ENCODE peak calls at places on chromosome 16, in ten cellular contexts. T is lung, R is endodermal cell, E is H9, N is foreskin keratinocyte, C is upper lobe of left lung, V is cardiac muscle cell, Z is right atrium auricular region, Y is body of pancreas, S is heart right ventricle. L is an unnamed sample.

GRCh38 chr16:86308514-86308913 is 201.8 kb upstream of the FOXF1 start:
- DNase-seq in T (no peak), R (no peak), E (no peak), N (no peak), C (no peak), V (no peak), Z (no peak), Y (no peak), S (no peak), L (no peak)

GRCh38 chr16:17024514-17024913 is 446.2 kb downstream of the XYLT1 start:
- DNase-seq in T (no peak), R (no peak), E (no peak), N (no peak), C (no peak), V (no peak), Z (no peak), Y (no peak), S (no peak), L (no peak)

GRCh38 chr16:1466968-1467521 is 7.8 kb downstream of the CLCN7 start:
- DNase-seq in T (no peak), R (no peak), E (no peak), N (no peak), C (peak), V (no peak), Z (no peak), Y (no peak), S (peak), L (no peak)

GRCh38 chr16:2773188-2773968 is 3.7 kb downstream of the ELOB start:
- DNase-seq in T (no peak), R (no peak), E (peak), N (peak), C (no peak), V (no peak), Z (no peak), Y (no peak), S (no peak), L (no peak)

GRCh38 chr16:73599870-73600269 is 551.9 kb upstream of the ZFHX3 start:
- DNase-seq in T (no peak), R (no peak), E (no peak), N (no peak), C (no peak), V (no peak), Z (no peak), Y (no peak), S (no peak), L (no peak)

GRCh38 chr16:22250522-22250921 is 44.4 kb downstream of the EEF2K start:
- DNase-seq in T (no peak), R (no peak), E (no peak), N (no peak), C (no peak), V (peak), Z (no peak), Y (no peak), S (no peak), L (no peak)

GRCh38 chr16:81175325-81175891 is 63.1 kb upstream of the BCO1 start:
- DNase-seq in T (no peak), R (no peak), E (no peak), N (peak), C (no peak), V (peak), Z (no peak), Y (no peak), S (no peak), L (no peak)

GRCh38 chr16:49049191-49049590 is 232.4 kb downstream of the CBLN1 start:
- DNase-seq in T (no peak), R (no peak), E (no peak), N (no peak), C (no peak), V (no peak), Z (no peak), Y (no peak), S (no peak), L (no peak)

GRCh38 chr16:2761472-2761871 is 9.0 kb downstream of the SRRM2 start:
- DNase-seq in T (no peak), R (no peak), E (no peak), N (no peak), C (no peak), V (no peak), Z (no peak), Y (no peak), S (no peak), L (no peak)

GRCh38 chr16:85773044-85773443 is 22.1 kb upstream of the C16orf74 start:
- DNase-seq in T (no peak), R (no peak), E (no peak), N (no peak), C (no peak), V (no peak), Z (no peak), Y (no peak), S (no peak), L (no peak)

GRCh38 chr16:19781196-19781595 is 63.1 kb downstream of the IQCK start:
- DNase-seq in T (no peak), R (peak), E (no peak), N (no peak), C (no peak), V (peak), Z (no peak), Y (no peak), S (no peak), L (no peak)

GRCh38 chr16:85462405-85463227 is 150.5 kb upstream of the GSE1 start:
- DNase-seq in T (no peak), R (peak), E (no peak), N (no peak), C (peak), V (peak), Z (no peak), Y (peak), S (peak), L (no peak)

GRCh38 chr16:69469807-69470561 is 45.6 kb downstream of the CYB5B start:
- DNase-seq in T (no peak), R (no peak), E (no peak), N (no peak), C (no peak), V (no peak), Z (no peak), Y (no peak), S (no peak), L (no peak)

GRCh38 chr16:14635394-14636145 is 2.8 kb downstream of the BFAR start:
- DNase-seq in T (no peak), R (no peak), E (no peak), N (no peak), C (no peak), V (no peak), Z (no peak), Y (no peak), S (no peak), L (no peak)

GRCh38 chr16:24626251-24626650 is 86.9 kb downstream of the RBBP6 start:
- DNase-seq in T (no peak), R (no peak), E (no peak), N (peak), C (no peak), V (peak), Z (no peak), Y (no peak), S (no peak), L (no peak)

GRCh38 chr16:901715-902601 is 68.8 kb downstream of the LMF1 start:
- DNase-seq in T (no peak), R (no peak), E (no peak), N (no peak), C (peak), V (no peak), Z (no peak), Y (no peak), S (peak), L (no peak)

GRCh38 chr16:59260892-59261291 is 526.8 kb upstream of the GOT2 start:
- DNase-seq in T (no peak), R (no peak), E (no peak), N (no peak), C (no peak), V (no peak), Z (no peak), Y (no peak), S (no peak), L (no peak)

GRCh38 chr16:81707411-81708321 is 71.4 kb upstream of the PLCG2 start:
- DNase-seq in T (no peak), R (no peak), E (no peak), N (peak), C (peak), V (no peak), Z (no peak), Y (peak), S (no peak), L (no peak)

GRCh38 chr16:14300631-14301149 is 229.6 kb downstream of the MRTFB start:
- DNase-seq in T (peak), R (peak), E (peak), N (peak), C (no peak), V (peak), Z (peak), Y (peak), S (peak), L (no peak)

GRCh38 chr16:1545044-1545736 is 11.7 kb downstream of the TMEM204 start:
- DNase-seq in T (no peak), R (no peak), E (no peak), N (peak), C (peak), V (no peak), Z (peak), Y (no peak), S (peak), L (no peak)

DNA sequence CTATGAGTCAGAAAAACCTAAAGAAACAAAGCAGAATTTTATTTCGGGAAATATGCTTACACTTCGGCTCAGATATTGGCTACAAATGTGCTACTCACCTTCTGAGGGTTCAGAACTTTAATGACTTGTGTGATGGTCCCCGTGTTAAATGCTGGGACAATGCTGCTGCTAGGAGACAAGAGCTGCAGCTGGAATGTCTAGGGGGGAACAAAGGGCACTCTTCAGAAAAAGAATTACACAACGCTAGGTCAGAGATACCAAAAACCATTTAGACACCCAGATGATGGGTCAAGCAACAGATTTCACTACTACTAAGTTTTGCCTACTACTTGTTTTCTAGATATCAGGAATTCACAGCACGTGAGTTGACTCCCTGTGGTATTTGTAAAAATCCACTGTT is 10.0 kb upstream of the PHLPP2 start:
- DNase-seq in T (no peak), R (no peak), E (no peak), N (no peak), C (no peak), V (no peak), Z (no peak), Y (no peak), S (no peak), L (no peak)
- TF ChIP-seq CTCF in T (no peak), R (no peak), E (no peak), N (no peak), C (no peak), V (no peak), Z (no peak), Y (no peak), S (no peak), L (no peak)

GRCh38 chr16:28189237-28189636 is 22.5 kb downstream of the XPO6 start:
- DNase-seq in T (no peak), R (no peak), E (no peak), N (no peak), C (no peak), V (no peak), Z (no peak), Y (no peak), S (no peak), L (no peak)
- H3K27ac ChIP-seq in T (no peak), R (no peak), E (no peak), N (no peak), C (peak), V (no peak), Z (no peak), Y (no peak), S (no peak), L (no peak)

DNA sequence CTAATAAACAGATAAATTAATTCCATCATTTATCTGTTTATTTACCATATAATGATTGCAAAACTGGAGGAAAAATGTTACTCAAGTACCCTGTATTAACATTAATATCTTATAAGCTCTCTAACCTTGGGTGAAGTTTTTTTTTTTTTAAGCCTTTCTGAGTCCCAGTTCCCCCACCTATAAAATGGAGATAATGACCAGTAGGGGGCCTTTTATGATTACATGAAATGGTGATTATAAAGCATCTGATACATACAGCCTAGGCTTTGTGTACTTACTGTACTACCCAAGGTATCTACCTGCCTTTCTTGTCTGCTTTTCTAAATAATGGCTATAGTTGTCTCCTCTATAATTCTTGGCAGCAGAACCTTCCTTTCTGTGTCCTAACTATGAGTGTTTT is 22.6 kb downstream of the LRRC36 start:
- DNase-seq in T (no peak), R (no peak), E (no peak), N (peak), C (no peak), V (peak), Z (no peak), Y (no peak), S (no peak), L (no peak)
- TF ChIP-seq CTCF in T (no peak), R (peak), E (peak), N (peak), C (peak), V (peak), Z (peak), Y (no peak), S (peak), L (peak)

DNA sequence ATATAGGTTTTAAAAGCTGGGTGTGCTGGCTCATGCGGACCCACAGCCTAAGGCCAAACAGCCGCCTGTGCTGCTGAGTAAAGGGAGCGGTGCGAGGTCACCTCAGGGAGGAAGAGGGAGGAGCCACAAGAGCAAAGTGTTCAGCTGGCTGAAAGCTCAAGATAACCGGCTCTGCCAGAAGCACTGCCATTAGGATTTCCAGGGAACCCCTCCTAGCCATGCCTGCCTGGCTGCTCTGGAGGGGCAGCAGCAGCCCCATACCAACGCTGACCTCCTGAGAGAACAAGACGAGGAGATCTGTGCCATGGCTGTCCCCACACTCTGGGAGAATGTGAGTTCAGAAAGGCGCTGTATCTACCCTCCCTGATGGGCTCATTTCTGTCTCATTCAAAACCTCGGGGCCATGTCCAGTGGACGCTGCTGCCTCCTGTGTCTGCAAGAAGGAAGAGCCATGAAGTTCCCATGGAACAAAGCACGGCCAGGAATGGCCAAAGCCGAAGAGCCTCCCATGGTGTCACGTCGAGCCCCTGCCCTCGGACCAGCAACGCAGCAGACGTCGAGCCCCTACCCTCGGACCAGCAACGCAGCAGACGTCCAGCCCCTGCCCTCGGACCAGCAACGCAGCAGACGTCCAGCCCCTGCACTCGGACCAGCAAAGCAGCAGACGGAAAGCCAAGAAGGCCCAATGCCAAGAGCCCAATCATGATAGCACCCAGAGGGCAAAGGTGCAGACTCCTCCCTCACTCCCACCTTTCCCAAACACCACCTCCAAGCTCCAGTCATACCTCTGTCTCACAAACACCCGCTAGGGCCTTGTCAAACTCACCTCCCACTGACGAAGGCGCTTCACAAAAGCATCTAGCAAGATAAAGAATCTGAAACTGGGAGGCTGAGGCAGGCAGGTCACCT is 107.0 kb downstream of the ANKRD11 start:
- DNase-seq in T (peak), R (peak), E (peak), N (peak), C (no peak), V (peak), Z (no peak), Y (peak), S (no peak), L (no peak)
- H3K27ac ChIP-seq in T (peak), R (peak), E (no peak), N (no peak), C (no peak), V (peak), Z (peak), Y (peak), S (no peak), L (no peak)

GRCh38 chr16:4684030-4684715 is 9.2 kb upstream of the NUDT16L1 start:
- DNase-seq in T (no peak), R (no peak), E (no peak), N (no peak), C (peak), V (no peak), Z (no peak), Y (no peak), S (no peak), L (no peak)

GRCh38 chr16:4681471-4682083 is 11.8 kb upstream of the NUDT16L1 start:
- DNase-seq in T (no peak), R (peak), E (no peak), N (no peak), C (no peak), V (no peak), Z (no peak), Y (no peak), S (peak), L (no peak)

GRCh38 chr16:4683255-4684029 is 9.9 kb upstream of the NUDT16L1 start:
- DNase-seq in T (no peak), R (no peak), E (no peak), N (no peak), C (no peak), V (no peak), Z (no peak), Y (no peak), S (peak), L (no peak)

GRCh38 chr16:4682084-4682581 is 11.2 kb upstream of the NUDT16L1 start:
- DNase-seq in T (no peak), R (peak), E (no peak), N (no peak), C (no peak), V (no peak), Z (no peak), Y (no peak), S (no peak), L (no peak)

DNA sequence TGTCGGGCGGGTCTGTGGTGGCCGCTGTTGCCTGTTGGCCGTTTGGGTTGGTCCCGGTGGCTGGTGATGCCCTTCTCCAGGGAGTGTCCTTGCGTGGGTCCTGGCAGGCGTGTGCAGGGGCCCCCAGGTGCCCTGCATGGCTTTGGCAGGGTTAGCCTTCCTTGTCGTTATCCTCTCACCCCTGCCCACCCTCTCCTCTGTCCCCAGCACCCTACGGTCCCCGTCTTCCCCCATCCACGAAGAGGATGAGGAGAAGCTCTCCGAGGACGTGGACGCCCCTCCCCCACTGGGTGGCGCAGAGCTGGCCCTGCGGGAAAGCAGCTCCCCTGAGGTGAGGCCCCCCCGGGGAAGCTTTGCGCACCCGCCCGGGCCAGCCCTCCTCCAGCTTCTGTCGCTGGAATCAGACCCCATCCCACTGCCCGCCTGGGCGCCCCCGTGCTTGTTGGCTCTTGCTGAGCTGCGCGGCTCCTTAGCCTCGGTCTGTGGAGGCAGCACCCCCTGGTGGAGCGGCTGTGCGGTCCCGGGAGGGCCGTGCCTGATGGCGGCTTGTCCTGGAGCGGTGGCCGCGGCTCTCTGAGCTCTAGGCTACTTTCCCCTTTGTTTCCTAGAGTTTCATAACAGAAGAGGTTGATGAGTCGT is 10.6 kb upstream of the NUDT16L1 start:
- DNase-seq in T (peak), R (peak), E (peak), N (no peak), C (peak), V (peak), Z (no peak), Y (no peak), S (peak), L (no peak)
- TF ChIP-seq CTCF in T (no peak), R (peak), E (peak), N (peak), C (peak), V (peak), Z (no peak), Y (no peak), S (no peak), L (peak)

GRCh38 chr16:83954577-83955016 is 1.6 kb downstream of the OSGIN1 start:
- DNase-seq in T (peak), R (peak), E (peak), N (peak), C (no peak), V (peak), Z (peak), Y (peak), S (no peak), L (no peak)
- H3K27ac ChIP-seq in T (peak), R (no peak), E (no peak), N (no peak), C (peak), V (no peak), Z (peak), Y (peak), S (no peak), L (no peak)

GRCh38 chr16:12098429-12099310 is 122.1 kb downstream of the SNX29 start:
- DNase-seq in T (no peak), R (no peak), E (no peak), N (no peak), C (no peak), V (no peak), Z (no peak), Y (no peak), S (no peak), L (no peak)
- TF ChIP-seq CTCF in T (no peak), R (peak), E (peak), N (no peak), C (no peak), V (no peak), Z (no peak), Y (no peak), S (no peak), L (no peak)

GRCh38 chr16:77190190-77190477 is 856 bp upstream of the MON1B start:
- DNase-seq in T (no peak), R (no peak), E (no peak), N (no peak), C (peak), V (no peak), Z (no peak), Y (no peak), S (no peak), L (no peak)
- H3K27ac ChIP-seq in T (peak), R (peak), E (peak), N (peak), C (peak), V (peak), Z (peak), Y (peak), S (peak), L (peak)

GRCh38 chr16:31333686-31334649 is 21.0 kb upstream of the ITGAX start:
- DNase-seq in T (no peak), R (peak), E (peak), N (peak), C (no peak), V (peak), Z (no peak), Y (no peak), S (no peak), L (no peak)
- TF ChIP-seq CTCF in T (no peak), R (peak), E (peak), N (peak), C (no peak), V (peak), Z (peak), Y (no peak), S (no peak), L (peak)

DNA sequence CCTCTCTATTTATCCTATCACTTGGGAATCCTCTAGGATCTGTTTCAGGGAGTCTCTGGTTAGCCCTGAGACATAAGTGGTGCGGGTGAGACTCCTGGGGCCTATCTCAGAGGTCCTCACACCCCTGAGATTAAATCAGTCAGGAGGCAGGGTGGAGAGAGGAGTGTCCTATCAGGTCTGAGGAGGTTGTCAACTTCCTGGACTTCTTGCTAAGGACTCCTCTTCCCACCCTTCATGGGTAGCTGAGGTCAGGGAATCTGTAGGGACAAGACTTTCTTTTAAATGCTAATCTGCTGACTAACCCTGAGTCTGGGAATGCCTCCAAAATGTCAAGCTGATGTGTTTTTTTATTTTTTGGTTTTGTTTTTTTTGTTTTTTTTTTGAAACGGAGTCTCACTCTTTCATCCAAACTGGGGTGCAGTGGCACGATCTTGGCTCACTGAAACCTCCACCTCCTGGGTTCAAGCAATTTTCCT is 6.6 kb upstream of the ARMC5 start:
- DNase-seq in T (no peak), R (peak), E (no peak), N (peak), C (no peak), V (peak), Z (no peak), Y (no peak), S (no peak), L (no peak)
- H3K27ac ChIP-seq in T (peak), R (no peak), E (no peak), N (peak), C (peak), V (peak), Z (peak), Y (peak), S (peak), L (no peak)

L was measured in CD4-positive, alpha-beta T cell.